ENCODE peak calls at places on chromosome 20, in six cellular contexts. One of them, this sample, is unnamed.

GRCh38 chr20:42701948-42702347 is 487.8 kb downstream of the PTPRT start:
- DNase-seq in AG09319: no peak
- DNase-seq in IMR-90: no peak
- DNase-seq in tibial nerve: no peak
- DNase-seq in endodermal cell: no peak
- DNase-seq in cardiac muscle cell: no peak
- DNase-seq in this sample: no peak

GRCh38 chr20:48841196-48841860 is 13.5 kb upstream of the PREX1 start:
- DNase-seq in cardiac muscle cell: no peak
- DNase-seq in tibial nerve: no peak
- DNase-seq in endodermal cell: no peak
- DNase-seq in AG09319: no peak
- DNase-seq in IMR-90: no peak
- DNase-seq in this sample: no peak

GRCh38 chr20:52313335-52313963 is 121.9 kb upstream of the ZFP64 start:
- DNase-seq in endodermal cell: peak
- DNase-seq in cardiac muscle cell: peak
- DNase-seq in tibial nerve: no peak
- DNase-seq in IMR-90: peak
- DNase-seq in AG09319: peak
- DNase-seq in this sample: no peak

GRCh38 chr20:37511605-37512275 is 9.3 kb upstream of the NNAT start:
- DNase-seq in tibial nerve: no peak
- DNase-seq in endodermal cell: no peak
- DNase-seq in AG09319: peak
- DNase-seq in cardiac muscle cell: peak
- DNase-seq in IMR-90: peak
- DNase-seq in this sample: no peak

GRCh38 chr20:50276119-50277063 is 85.8 kb downstream of the CEBPB start:
- DNase-seq in tibial nerve: no peak
- DNase-seq in endodermal cell: no peak
- DNase-seq in IMR-90: no peak
- DNase-seq in AG09319: no peak
- DNase-seq in cardiac muscle cell: no peak
- DNase-seq in this sample: no peak

GRCh38 chr20:59027746-59028320 is 4.3 kb downstream of the ATP5F1E start:
- DNase-seq in IMR-90: peak
- DNase-seq in cardiac muscle cell: peak
- DNase-seq in AG09319: no peak
- DNase-seq in tibial nerve: no peak
- DNase-seq in endodermal cell: no peak
- DNase-seq in this sample: no peak

GRCh38 chr20:54085910-54086309 is 15.5 kb upstream of the BCAS1 start:
- DNase-seq in tibial nerve: no peak
- DNase-seq in AG09319: no peak
- DNase-seq in cardiac muscle cell: no peak
- DNase-seq in IMR-90: no peak
- DNase-seq in endodermal cell: no peak
- DNase-seq in this sample: no peak

GRCh38 chr20:1469925-1470571 is 3.4 kb upstream of the NSFL1C start:
- DNase-seq in tibial nerve: peak
- DNase-seq in cardiac muscle cell: peak
- DNase-seq in IMR-90: peak
- DNase-seq in AG09319: peak
- DNase-seq in endodermal cell: peak
- DNase-seq in this sample: peak

GRCh38 chr20:1830240-1830639 is 65.0 kb upstream of the SIRPA start:
- DNase-seq in cardiac muscle cell: peak
- DNase-seq in endodermal cell: peak
- DNase-seq in tibial nerve: no peak
- DNase-seq in AG09319: peak
- DNase-seq in IMR-90: peak
- DNase-seq in this sample: no peak

GRCh38 chr20:17614812-17615644 is 45.2 kb downstream of the DSTN start:
- DNase-seq in cardiac muscle cell: no peak
- DNase-seq in IMR-90: no peak
- DNase-seq in tibial nerve: no peak
- DNase-seq in endodermal cell: peak
- DNase-seq in AG09319: no peak
- DNase-seq in this sample: peak

DNA sequence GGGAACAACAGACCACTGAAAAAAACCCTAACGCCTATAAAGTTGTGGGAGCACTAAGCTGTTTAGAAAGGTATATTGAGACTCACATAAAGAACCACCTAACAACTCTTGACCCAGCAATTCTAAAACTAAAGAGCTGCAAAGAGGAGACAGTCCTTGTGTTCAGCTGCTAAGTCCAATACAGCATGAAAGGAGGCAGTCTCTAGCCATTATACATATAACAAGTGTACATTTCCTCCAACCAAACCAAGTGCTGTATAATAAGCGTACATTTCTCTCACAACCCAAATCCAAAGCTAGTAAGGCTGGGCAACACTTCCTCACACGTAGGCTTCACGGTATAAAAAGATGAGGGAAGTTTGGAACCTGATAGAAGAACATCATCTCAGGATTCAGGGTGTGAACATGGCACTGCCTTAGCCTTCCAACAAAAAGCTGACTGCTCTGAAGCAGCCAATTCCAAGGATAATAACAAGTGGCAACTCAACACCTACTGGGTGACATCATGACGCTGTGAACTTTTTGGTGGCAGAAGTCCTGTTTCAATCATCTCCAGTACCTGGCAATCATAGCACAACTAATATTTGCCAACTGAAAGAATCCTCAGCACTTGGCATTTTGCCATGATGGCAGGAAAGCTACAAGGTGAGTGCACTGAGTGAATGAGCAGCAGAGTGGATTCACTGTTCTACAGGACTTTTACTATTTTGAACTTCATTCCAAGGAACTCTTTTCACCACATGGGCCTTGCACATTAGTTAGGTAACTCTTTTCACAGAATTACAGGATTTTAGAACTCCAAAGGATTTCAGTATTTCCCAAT is 16.6 kb downstream of the TBC1D20 start:
- DNase-seq in AG09319: no peak
- DNase-seq in endodermal cell: no peak
- DNase-seq in tibial nerve: no peak
- DNase-seq in IMR-90: no peak
- DNase-seq in cardiac muscle cell: no peak
- DNase-seq in this sample: no peak
- TF ChIP-seq CTCF in AG09319: no peak
- TF ChIP-seq CTCF in endodermal cell: no peak
- TF ChIP-seq CTCF in tibial nerve: no peak
- TF ChIP-seq CTCF in IMR-90: no peak
- TF ChIP-seq CTCF in cardiac muscle cell: no peak
- TF ChIP-seq CTCF in this sample: no peak

GRCh38 chr20:33857722-33858563 is 46.8 kb downstream of the CHMP4B start:
- DNase-seq in IMR-90: no peak
- DNase-seq in cardiac muscle cell: no peak
- DNase-seq in endodermal cell: no peak
- DNase-seq in tibial nerve: no peak
- DNase-seq in AG09319: no peak
- DNase-seq in this sample: no peak
- TF ChIP-seq CTCF in IMR-90: no peak
- TF ChIP-seq CTCF in cardiac muscle cell: no peak
- TF ChIP-seq CTCF in endodermal cell: no peak
- TF ChIP-seq CTCF in tibial nerve: no peak
- TF ChIP-seq CTCF in AG09319: no peak
- TF ChIP-seq CTCF in this sample: no peak

DNA sequence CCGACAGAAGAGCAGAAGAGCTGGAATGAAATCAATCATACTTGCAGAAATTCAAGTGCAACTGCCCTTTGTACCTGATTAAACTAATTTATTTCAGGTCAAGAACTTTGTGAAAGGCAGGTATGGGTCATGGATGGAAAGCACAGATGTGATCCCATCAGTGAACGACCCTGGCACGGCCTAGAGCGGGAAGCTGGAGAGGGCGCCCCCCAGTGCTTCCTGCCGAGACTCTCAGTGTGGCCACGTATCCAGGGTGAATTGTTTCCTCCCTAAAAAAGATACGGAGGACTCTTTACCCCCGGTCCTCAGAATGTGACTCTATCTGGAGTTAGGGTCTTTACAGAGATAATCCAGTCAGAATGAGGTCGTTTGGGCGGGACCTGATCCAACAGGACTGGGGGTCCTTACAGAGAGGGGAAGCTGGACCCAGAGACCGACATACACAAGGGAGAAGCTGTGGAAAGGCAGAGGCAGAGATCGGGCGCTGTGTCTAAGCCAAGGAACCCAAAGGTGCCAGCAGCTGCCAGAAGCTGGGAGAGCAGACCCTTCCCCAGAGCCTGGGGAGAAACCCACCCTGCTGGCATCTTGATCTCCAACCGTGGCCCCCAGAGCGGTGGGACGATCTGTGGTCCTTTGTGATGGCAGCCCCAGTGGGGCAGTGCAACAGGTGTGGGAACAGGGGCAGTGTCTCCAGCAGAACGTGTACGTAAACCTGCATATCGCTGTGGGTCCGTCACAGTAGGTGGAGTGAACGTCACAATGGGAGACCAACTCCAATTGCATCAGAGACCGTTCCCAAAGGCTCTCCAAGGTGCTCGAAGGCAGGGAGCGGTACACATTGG is 91.9 kb downstream of the TAF4 start:
- DNase-seq in endodermal cell: no peak
- DNase-seq in tibial nerve: no peak
- DNase-seq in cardiac muscle cell: no peak
- DNase-seq in AG09319: no peak
- DNase-seq in IMR-90: no peak
- DNase-seq in this sample: peak
- TF ChIP-seq CTCF in endodermal cell: peak
- TF ChIP-seq CTCF in tibial nerve: no peak
- TF ChIP-seq CTCF in cardiac muscle cell: no peak
- TF ChIP-seq CTCF in AG09319: no peak
- TF ChIP-seq CTCF in IMR-90: no peak
- TF ChIP-seq CTCF in this sample: no peak

GRCh38 chr20:43840382-43841070 is 74.1 kb upstream of the TOX2 start:
- DNase-seq in tibial nerve: no peak
- DNase-seq in endodermal cell: peak
- DNase-seq in cardiac muscle cell: peak
- DNase-seq in AG09319: no peak
- DNase-seq in IMR-90: peak
- DNase-seq in this sample: no peak
- TF ChIP-seq CTCF in tibial nerve: no peak
- TF ChIP-seq CTCF in endodermal cell: peak
- TF ChIP-seq CTCF in cardiac muscle cell: peak
- TF ChIP-seq CTCF in AG09319: peak
- TF ChIP-seq CTCF in IMR-90: peak
- TF ChIP-seq CTCF in this sample: no peak

This sample was measured in left lung.